ENCODE peak calls at places on chromosomes 12 and 14, in four cellular contexts. One of them, this sample, is unnamed.

GRCh38 chr12:5963515-5963914 is 18.5 kb upstream of the ANO2 start:
- DNase-seq in GM12878: no peak
- DNase-seq in HepG2: no peak
- DNase-seq in K562: no peak
- DNase-seq in this sample: no peak

GRCh38 chr14:26709019-26709418 is 111.2 kb upstream of the NOVA1 start:
- DNase-seq in HepG2: no peak
- DNase-seq in GM12878: no peak
- DNase-seq in K562: no peak
- DNase-seq in this sample: no peak

GRCh38 chr14:21039059-21039422 is 3.1 kb upstream of the RNASE7 start:
- DNase-seq in GM12878: no peak
- DNase-seq in K562: no peak
- DNase-seq in HepG2: peak; percentile 73
- DNase-seq in this sample: no peak

GRCh38 chr12:29152223-29152868 is 3.3 kb downstream of the FAR2 start:
- DNase-seq in GM12878: no peak
- DNase-seq in K562: no peak
- DNase-seq in HepG2: no peak
- DNase-seq in this sample: no peak

GRCh38 chr12:99334737-99335136 is 312.8 kb upstream of the GARIN6 start:
- DNase-seq in HepG2: no peak
- DNase-seq in K562: no peak
- DNase-seq in GM12878: no peak
- DNase-seq in this sample: no peak

GRCh38 chr12:103956515-103957027 is 9.1 kb upstream of the TDG start:
- DNase-seq in GM12878: no peak
- DNase-seq in HepG2: peak; percentile 11
- DNase-seq in K562: no peak
- DNase-seq in this sample: no peak

GRCh38 chr14:55071870-55072640 is 20.6 kb downstream of the MAPK1IP1L start:
- DNase-seq in GM12878: peak; percentile 92
- DNase-seq in K562: no peak
- DNase-seq in HepG2: no peak
- DNase-seq in this sample: no peak

GRCh38 chr12:116962783-116963356 is 52.1 kb downstream of the FBXW8 start:
- DNase-seq in HepG2: no peak
- DNase-seq in GM12878: no peak
- DNase-seq in K562: no peak
- DNase-seq in this sample: no peak

GRCh38 chr12:106733660-106734059 is 40.8 kb upstream of the RIC8B start:
- DNase-seq in HepG2: no peak
- DNase-seq in K562: no peak
- DNase-seq in GM12878: no peak
- DNase-seq in this sample: no peak

DNA sequence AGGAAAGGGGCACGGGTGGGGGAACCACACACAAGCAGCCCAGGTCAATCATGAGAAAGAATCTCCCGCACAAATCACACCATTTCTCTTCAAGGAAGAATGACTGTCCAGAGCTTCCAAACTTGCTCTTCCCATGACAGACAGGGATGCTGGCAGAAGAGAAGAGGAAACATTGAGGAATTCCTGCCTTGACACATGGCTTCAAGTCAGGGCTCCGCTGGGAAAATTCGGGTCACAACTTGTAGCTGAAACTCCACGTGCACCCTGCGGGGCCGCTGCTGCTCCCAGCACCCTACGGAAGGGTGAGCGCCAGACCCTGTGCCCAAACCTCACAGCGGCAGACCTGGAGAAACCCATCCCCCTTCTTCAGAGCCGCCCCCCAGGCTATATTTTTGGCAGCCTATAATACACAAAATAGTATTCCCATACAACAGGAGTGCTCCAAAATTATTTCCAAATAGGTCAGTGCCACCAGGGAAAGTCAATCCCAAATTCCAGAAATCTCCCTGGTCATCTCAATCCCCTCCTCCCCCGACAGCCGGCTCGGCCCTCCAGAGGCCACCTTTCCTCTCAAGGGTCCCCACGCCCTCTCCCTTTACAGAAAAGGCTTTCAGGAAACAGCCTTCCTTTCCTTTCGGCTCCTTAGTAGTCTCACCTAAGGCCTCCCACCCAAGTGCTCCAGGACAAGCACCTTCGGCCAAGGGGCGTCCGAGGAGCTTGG is 1.3 kb downstream of the TMEM132D start:
- DNase-seq in HepG2: no peak
- DNase-seq in K562: no peak
- DNase-seq in GM12878: no peak
- DNase-seq in this sample: no peak
- TF ChIP-seq FOXK2 in HepG2: no peak
- TF ChIP-seq FOXK2 in K562: no peak
- TF ChIP-seq FOXK2 in GM12878: no peak
- TF ChIP-seq FOXK2 in this sample: no peak

GRCh38 chr12:87381747-87382146 is 647.5 kb downstream of the C12orf50 start:
- DNase-seq in GM12878: no peak
- DNase-seq in K562: no peak
- DNase-seq in HepG2: no peak
- DNase-seq in this sample: no peak

GRCh38 chr12:87384226-87384625 is 645.0 kb downstream of the C12orf50 start:
- DNase-seq in K562: no peak
- DNase-seq in HepG2: no peak
- DNase-seq in GM12878: no peak
- DNase-seq in this sample: no peak

GRCh38 chr12:87382959-87383591 is 646.1 kb downstream of the C12orf50 start:
- DNase-seq in HepG2: no peak
- DNase-seq in GM12878: no peak
- DNase-seq in K562: no peak
- DNase-seq in this sample: peak; percentile 6

GRCh38 chr12:87383705-87384104 is 645.5 kb downstream of the C12orf50 start:
- DNase-seq in GM12878: no peak
- DNase-seq in HepG2: no peak
- DNase-seq in K562: no peak
- DNase-seq in this sample: peak; percentile 4

DNA sequence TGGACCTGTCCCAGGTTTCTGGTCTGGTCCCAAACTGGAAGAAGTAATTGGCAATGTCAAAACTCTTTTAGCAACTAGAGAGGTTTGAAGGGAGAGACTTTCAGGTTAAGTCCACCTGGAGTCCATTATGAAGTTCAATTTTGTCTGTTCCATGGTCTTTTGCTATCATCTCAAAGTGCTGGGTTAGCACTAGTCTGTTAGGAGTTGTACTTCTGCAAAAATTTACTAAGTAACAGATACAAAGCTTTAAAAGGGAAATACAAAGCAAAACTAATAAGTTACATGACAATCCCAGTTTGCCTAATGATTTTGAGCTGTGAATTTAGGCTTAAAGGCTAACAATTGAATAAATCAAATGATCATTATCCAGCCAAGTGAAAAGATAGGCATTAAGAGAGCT is 643.9 kb downstream of the C12orf50 start:
- DNase-seq in GM12878: no peak
- DNase-seq in HepG2: no peak
- DNase-seq in K562: no peak
- DNase-seq in this sample: no peak
- TF ChIP-seq FOXK2 in GM12878: no peak
- TF ChIP-seq FOXK2 in HepG2: no peak
- TF ChIP-seq FOXK2 in K562: no peak
- TF ChIP-seq FOXK2 in this sample: no peak

DNA sequence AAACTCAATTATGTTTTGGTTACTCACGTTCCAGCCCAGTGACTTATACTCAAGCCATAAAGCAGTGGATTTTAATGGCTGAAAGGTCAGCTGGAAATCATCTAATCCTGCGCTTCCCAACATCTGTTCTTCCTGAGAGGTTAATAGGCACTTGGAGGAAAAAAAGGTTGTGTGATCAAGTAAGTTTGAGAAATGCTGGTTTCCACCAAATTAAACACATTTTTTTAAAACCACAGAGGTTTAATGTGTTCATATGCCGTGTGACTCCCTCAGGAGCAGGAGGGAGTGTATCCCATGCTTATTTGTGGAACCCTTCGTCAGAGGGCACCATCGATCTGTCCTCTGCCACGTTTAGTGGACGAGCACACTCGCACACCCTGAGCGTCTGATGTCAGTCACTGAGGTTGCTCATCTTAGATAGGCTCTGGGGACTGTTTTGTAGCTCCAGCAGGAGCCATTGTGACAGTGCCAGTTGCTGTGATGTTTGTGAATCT is 41.4 kb downstream of the FBXL14 start:
- DNase-seq in GM12878: no peak
- DNase-seq in K562: no peak
- DNase-seq in HepG2: no peak
- DNase-seq in this sample: no peak
- TF ChIP-seq FOXK2 in GM12878: no peak
- TF ChIP-seq FOXK2 in K562: no peak
- TF ChIP-seq FOXK2 in HepG2: no peak
- TF ChIP-seq FOXK2 in this sample: no peak

DNA sequence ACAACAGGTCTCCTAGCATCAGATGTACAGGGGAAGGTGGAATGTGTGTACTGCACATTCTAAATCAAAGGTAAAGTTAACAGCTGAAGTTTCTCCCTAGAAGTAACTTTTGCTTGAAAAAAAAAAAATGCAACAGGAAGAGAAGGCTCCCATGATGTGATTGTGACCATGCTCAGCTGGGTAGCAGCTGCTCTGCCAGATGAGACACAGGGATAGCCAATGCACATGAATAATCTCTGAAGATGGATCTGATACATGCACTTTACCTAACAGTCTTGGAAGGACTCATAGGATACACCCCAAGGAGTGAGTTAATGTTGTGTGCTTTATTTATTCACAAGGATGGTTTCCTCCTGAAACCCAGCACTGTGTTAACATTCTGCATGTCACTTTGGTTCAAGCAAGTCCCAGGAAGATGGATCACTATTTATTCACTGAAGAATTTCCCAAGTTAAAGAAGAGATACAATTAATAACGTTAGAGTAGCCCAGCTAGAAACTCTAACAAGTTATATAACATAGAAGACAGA is 46.5 kb downstream of the NDUFA12 start:
- DNase-seq in GM12878: no peak
- DNase-seq in HepG2: no peak
- DNase-seq in K562: no peak
- DNase-seq in this sample: no peak
- TF ChIP-seq FOXK2 in GM12878: no peak
- TF ChIP-seq FOXK2 in HepG2: no peak
- TF ChIP-seq FOXK2 in K562: no peak
- TF ChIP-seq FOXK2 in this sample: no peak

GRCh38 chr14:51836417-51836816 is 24.0 kb upstream of the GNG2 start:
- DNase-seq in K562: no peak
- DNase-seq in GM12878: no peak
- DNase-seq in HepG2: no peak
- DNase-seq in this sample: no peak
- TF ChIP-seq FOXK2 in K562: no peak
- TF ChIP-seq FOXK2 in GM12878: no peak
- TF ChIP-seq FOXK2 in HepG2: no peak
- TF ChIP-seq FOXK2 in this sample: no peak

This sample was measured in HEK293T.